ENCODE peak calls at places on chromosomes 2 and 18, in nine cellular contexts. Y is hepatocyte, D is neural progenitor cell, A is GM23338, Z is DND-41, T is PC-9, G is neuronal stem cell, J is astrocyte, E is H1. O is an unnamed sample.
A peak's percentile ranks its signal among the peaks of the same experiment; 100 is the strongest.

GRCh38 chr2:207239754-207240494 is 74.2 kb upstream of the KLF7 start:
- DNase-seq in Y (no peak), D (no peak), A (no peak), Z (no peak), T (no peak), G (no peak), J (peak; percentile 82), E (no peak), O (peak; percentile 67)

GRCh38 chr18:2994603-2995432 is 18.1 kb downstream of the LPIN2 start:
- DNase-seq in Y (no peak), D (no peak), A (peak; percentile 51), Z (no peak), T (no peak), G (no peak), J (no peak), E (no peak), O (no peak)

GRCh38 chr2:199485732-199486335 is 28.1 kb upstream of the SATB2 start:
- DNase-seq in Y (peak; percentile 75), D (peak; percentile 83), A (peak; percentile 87), Z (peak; percentile 44), T (peak; percentile 63), G (peak; percentile 47), J (peak; percentile 37), E (no peak), O (peak; percentile 82)

GRCh38 chr2:240429872-240430491 is 5.5 kb upstream of the GPC1 start:
- DNase-seq in Y (no peak), D (no peak), A (no peak), Z (no peak), T (no peak), G (no peak), J (no peak), E (no peak), O (peak; percentile 48)

GRCh38 chr2:235087812-235088607 is 136.2 kb downstream of the SH3BP4 start:
- DNase-seq in Y (peak; percentile 18), D (peak; percentile 59), A (no peak), Z (no peak), T (no peak), G (peak; percentile 27), J (peak; percentile 45), E (no peak), O (peak; percentile 68)

GRCh38 chr18:26869640-26870039 is 4.1 kb upstream of the AQP4 start:
- DNase-seq in Y (no peak), D (no peak), A (no peak), Z (no peak), T (no peak), G (no peak), J (no peak), E (no peak), O (no peak)

GRCh38 chr18:70520867-70521266 is 232.0 kb downstream of the SOCS6 start:
- DNase-seq in Y (no peak), D (no peak), A (no peak), Z (no peak), T (no peak), G (no peak), J (no peak), E (no peak), O (no peak)

GRCh38 chr18:53560546-53560945 is 663.9 kb downstream of the MBD2 start:
- DNase-seq in Y (no peak), D (no peak), A (no peak), Z (no peak), T (no peak), G (no peak), J (no peak), E (no peak), O (no peak)

GRCh38 chr2:219944861-219945260 is 317.4 kb downstream of the SLC4A3 start:
- DNase-seq in Y (no peak), D (no peak), A (no peak), Z (no peak), T (no peak), G (no peak), J (no peak), E (no peak), O (no peak)

GRCh38 chr2:190205643-190206042 is 114.0 kb downstream of the HIBCH start:
- DNase-seq in Y (no peak), D (no peak), A (no peak), Z (no peak), T (no peak), G (no peak), J (peak; percentile 15), E (no peak), O (peak; percentile 47)

GRCh38 chr18:9047715-9048114 is 54.8 kb upstream of the NDUFV2 start:
- DNase-seq in Y (no peak), D (no peak), A (no peak), Z (no peak), T (no peak), G (no peak), J (no peak), E (no peak), O (no peak)

GRCh38 chr18:75477913-75478312 is 50.4 kb upstream of the SMIM21 start:
- DNase-seq in Y (no peak), D (no peak), A (no peak), Z (no peak), T (no peak), G (no peak), J (peak; percentile 43), E (no peak), O (no peak)

DNA sequence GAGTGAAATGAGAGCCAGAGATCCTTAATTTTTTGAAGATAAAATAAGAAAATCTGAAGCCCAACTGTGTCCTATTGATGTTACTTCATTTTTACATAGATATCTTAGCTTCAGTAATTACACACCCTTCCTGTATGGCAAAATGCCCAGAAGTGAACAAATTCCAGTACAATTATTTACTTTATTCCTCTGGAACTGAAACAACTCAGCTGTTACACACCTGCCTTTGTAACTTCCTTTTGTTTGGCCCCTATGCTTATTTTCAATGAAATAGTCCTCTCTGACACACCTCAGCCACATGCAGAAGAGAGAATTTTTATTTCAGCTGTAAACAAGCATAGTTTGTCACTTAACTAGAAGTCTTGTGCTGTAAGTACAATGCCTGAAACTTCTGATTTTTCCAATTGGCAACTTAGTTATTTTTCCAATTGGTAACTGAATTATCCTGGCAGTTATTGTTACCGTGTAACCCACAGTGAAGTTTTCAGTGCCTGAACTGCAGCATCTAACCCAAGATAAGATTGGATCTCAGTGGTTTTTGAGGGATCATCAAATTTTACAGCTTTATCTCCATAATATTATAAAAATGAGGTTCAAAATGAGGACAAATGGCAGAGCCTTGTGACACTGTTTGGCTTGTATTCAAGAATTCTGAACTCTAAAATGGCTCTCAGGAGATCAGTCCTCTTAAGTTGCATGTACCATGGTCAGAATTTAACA is 82.6 kb downstream of the PKP4 start:
- DNase-seq in Y (peak; percentile 27), D (no peak), A (no peak), Z (no peak), T (peak; percentile 3), G (no peak), J (peak; percentile 82), E (no peak), O (no peak)
- H3K27ac ChIP-seq in Y (peak overlapping the region; percentile 31), D (no peak overlapping the region), A (no peak overlapping the region), Z (no peak overlapping the region), T (peak overlapping the region; percentile 44), G (no peak overlapping the region), J (no peak overlapping the region), E (no peak overlapping the region), O (no peak overlapping the region)

GRCh38 chr2:101724113-101724450 is 26.6 kb downstream of the MAP4K4 start:
- DNase-seq in Y (no peak), D (no peak), A (no peak), Z (no peak), T (no peak), G (no peak), J (no peak), E (no peak), O (no peak)
- H3K4me2 ChIP-seq in Y (no peak overlapping the region), D (no peak overlapping the region), A (no peak overlapping the region), Z (no peak overlapping the region), T (no peak overlapping the region), G (no peak overlapping the region), J (no peak overlapping the region), E (no peak overlapping the region), O (no peak overlapping the region)

GRCh38 chr2:173077506-173078177 is 2.0 kb downstream of the MAP3K20 start:
- DNase-seq in Y (no peak), D (no peak), A (no peak), Z (no peak), T (no peak), G (no peak), J (peak; percentile 32), E (no peak), O (no peak)
- H3K4me3 ChIP-seq in Y (peak overlapping the region; percentile 57), D (peak overlapping the region; percentile 69), A (no peak overlapping the region), Z (no peak overlapping the region), T (peak overlapping the region; percentile 67), G (no peak overlapping the region), J (peak overlapping the region; percentile 82), E (no peak overlapping the region), O (peak overlapping the region; percentile 85)

GRCh38 chr2:214810670-214811069 is 1.2 kb upstream of the BARD1 start:
- DNase-seq in Y (peak; percentile 18), D (no peak), A (peak; percentile 18), Z (no peak), T (peak; percentile 10), G (no peak), J (no peak), E (no peak), O (peak; percentile 36)
- H3K27ac ChIP-seq in Y (peak overlapping the region; percentile 87), D (no peak overlapping the region), A (no peak overlapping the region), Z (no peak overlapping the region), T (peak overlapping the region; percentile 76), G (no peak overlapping the region), J (no peak overlapping the region), E (no peak overlapping the region), O (no peak overlapping the region)

GRCh38 chr2:84686783-84687442 is 170.6 kb downstream of the DNAH6 start:
- DNase-seq in Y (no peak), D (no peak), A (no peak), Z (no peak), T (no peak), G (no peak), J (no peak), E (no peak), O (no peak)
- H3K4me2 ChIP-seq in Y (peak overlapping the region; percentile 25), D (no peak overlapping the region), A (no peak overlapping the region), Z (no peak overlapping the region), T (no peak overlapping the region), G (no peak overlapping the region), J (no peak overlapping the region), E (no peak overlapping the region), O (no peak overlapping the region)

DNA sequence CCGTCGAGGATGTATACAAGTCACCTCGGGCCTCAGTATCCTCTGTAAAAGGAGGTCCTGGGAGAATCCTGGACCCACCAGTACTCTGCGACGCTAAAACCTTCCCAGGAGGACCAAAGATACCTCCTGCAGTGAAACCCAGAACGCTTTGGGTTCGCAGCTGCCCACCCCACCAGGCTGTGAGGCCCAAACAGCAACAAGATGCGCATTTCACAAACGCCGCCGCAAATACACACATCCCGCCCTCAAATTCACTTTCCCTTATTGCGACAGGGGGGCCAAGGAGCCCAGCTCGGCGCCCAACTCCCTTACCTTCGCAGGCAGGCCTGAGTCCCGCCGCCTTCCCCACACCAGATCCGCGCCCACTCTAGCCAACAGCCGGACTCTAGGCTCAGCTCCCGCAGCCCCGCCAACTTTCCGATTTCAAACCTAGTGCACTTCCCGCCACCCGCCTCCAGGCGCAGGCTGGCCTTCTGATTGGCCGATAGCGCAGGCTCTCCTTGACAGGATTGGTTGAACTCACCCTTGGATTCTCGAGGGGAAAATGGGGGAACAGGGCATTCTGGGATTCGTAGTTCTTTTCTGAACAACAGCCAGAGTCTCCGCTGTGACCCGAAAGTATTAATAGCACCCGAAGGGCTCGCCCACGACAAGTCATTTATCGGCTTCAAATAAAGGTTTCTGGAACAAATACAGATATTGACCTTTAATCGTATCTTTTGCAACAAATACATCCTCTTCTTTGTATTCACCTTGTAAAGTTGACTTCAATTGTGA is at the start of gene SPC25:
- DNase-seq in Y (peak; percentile 93), D (peak; percentile 97), A (peak; percentile 98), Z (peak; percentile 92), T (peak; percentile 75), G (peak; percentile 92), J (peak; percentile 71), E (peak; percentile 83), O (peak; percentile 96)
- H3K4me3 ChIP-seq in Y (peak within 1 kb of the TSS; percentile 32), D (peak within 1 kb of the TSS; percentile 82), A (peak within 1 kb of the TSS; percentile 70), Z (peak within 1 kb of the TSS; percentile 89), T (peak within 1 kb of the TSS; percentile 64), G (peak within 1 kb of the TSS; percentile 86), J (peak within 1 kb of the TSS; percentile 79), E (peak within 1 kb of the TSS; percentile 97), O (peak within 1 kb of the TSS; percentile 85)